ENCODE peak calls at places on chromosome 13, in seven cellular contexts. One of them, this sample, is unnamed.

GRCh38 chr13:32903720-32904119 is 112.5 kb upstream of the KL start:
- DNase-seq in WTC11: no peak
- DNase-seq in LHCN-M2: no peak
- DNase-seq in Panc1: no peak
- DNase-seq in stimulated activated CD4-positive, alpha-beta T cell treated with anti-CD3 and anti-CD28 coated beads, Interleukin-1b, Interleukin-23, amount 100 ng/mL, for 48 hours: no peak
- DNase-seq in fibroblast of lung: no peak
- DNase-seq in glutamatergic neuron: no peak
- DNase-seq in this sample: no peak

GRCh38 chr13:102677122-102677521 is 17.7 kb downstream of the METTL21C start:
- DNase-seq in WTC11: no peak
- DNase-seq in LHCN-M2: no peak
- DNase-seq in Panc1: no peak
- DNase-seq in stimulated activated CD4-positive, alpha-beta T cell treated with anti-CD3 and anti-CD28 coated beads, Interleukin-1b, Interleukin-23, amount 100 ng/mL, for 48 hours: no peak
- DNase-seq in fibroblast of lung: no peak
- DNase-seq in glutamatergic neuron: no peak
- DNase-seq in this sample: no peak

GRCh38 chr13:73556902-73557301 is 498.1 kb downstream of the KLF5 start:
- DNase-seq in WTC11: no peak
- DNase-seq in LHCN-M2: peak; percentile 31
- DNase-seq in Panc1: no peak
- DNase-seq in stimulated activated CD4-positive, alpha-beta T cell treated with anti-CD3 and anti-CD28 coated beads, Interleukin-1b, Interleukin-23, amount 100 ng/mL, for 48 hours: peak; percentile 2
- DNase-seq in fibroblast of lung: no peak
- DNase-seq in glutamatergic neuron: no peak
- DNase-seq in this sample: peak; percentile 78

GRCh38 chr13:92488249-92488845 is 738.3 kb upstream of the GPC6 start:
- DNase-seq in WTC11: no peak
- DNase-seq in LHCN-M2: no peak
- DNase-seq in Panc1: no peak
- DNase-seq in stimulated activated CD4-positive, alpha-beta T cell treated with anti-CD3 and anti-CD28 coated beads, Interleukin-1b, Interleukin-23, amount 100 ng/mL, for 48 hours: no peak
- DNase-seq in fibroblast of lung: no peak
- DNase-seq in glutamatergic neuron: no peak
- DNase-seq in this sample: no peak

GRCh38 chr13:79659161-79659560 is 178.2 kb downstream of the NDFIP2 start:
- DNase-seq in WTC11: no peak
- DNase-seq in LHCN-M2: peak; percentile 94
- DNase-seq in Panc1: no peak
- DNase-seq in stimulated activated CD4-positive, alpha-beta T cell treated with anti-CD3 and anti-CD28 coated beads, Interleukin-1b, Interleukin-23, amount 100 ng/mL, for 48 hours: no peak
- DNase-seq in fibroblast of lung: peak; percentile 76
- DNase-seq in glutamatergic neuron: no peak
- DNase-seq in this sample: no peak

GRCh38 chr13:59658736-59659330 is 504.9 kb downstream of the DIAPH3 start:
- DNase-seq in WTC11: no peak
- DNase-seq in LHCN-M2: peak; percentile 12
- DNase-seq in Panc1: no peak
- DNase-seq in stimulated activated CD4-positive, alpha-beta T cell treated with anti-CD3 and anti-CD28 coated beads, Interleukin-1b, Interleukin-23, amount 100 ng/mL, for 48 hours: no peak
- DNase-seq in fibroblast of lung: no peak
- DNase-seq in glutamatergic neuron: no peak
- DNase-seq in this sample: no peak

GRCh38 chr13:31878955-31879354 is 139.6 kb downstream of the RXFP2 start:
- DNase-seq in WTC11: no peak
- DNase-seq in LHCN-M2: no peak
- DNase-seq in Panc1: no peak
- DNase-seq in stimulated activated CD4-positive, alpha-beta T cell treated with anti-CD3 and anti-CD28 coated beads, Interleukin-1b, Interleukin-23, amount 100 ng/mL, for 48 hours: no peak
- DNase-seq in fibroblast of lung: no peak
- DNase-seq in glutamatergic neuron: no peak
- DNase-seq in this sample: no peak

GRCh38 chr13:44193731-44194130 is 179.9 kb upstream of the SERP2 start:
- DNase-seq in WTC11: no peak
- DNase-seq in LHCN-M2: no peak
- DNase-seq in Panc1: no peak
- DNase-seq in stimulated activated CD4-positive, alpha-beta T cell treated with anti-CD3 and anti-CD28 coated beads, Interleukin-1b, Interleukin-23, amount 100 ng/mL, for 48 hours: no peak
- DNase-seq in fibroblast of lung: no peak
- DNase-seq in glutamatergic neuron: no peak
- DNase-seq in this sample: no peak

GRCh38 chr13:66926200-66926850 is 303.8 kb downstream of the PCDH9 start:
- DNase-seq in WTC11: no peak
- DNase-seq in LHCN-M2: no peak
- DNase-seq in Panc1: no peak
- DNase-seq in stimulated activated CD4-positive, alpha-beta T cell treated with anti-CD3 and anti-CD28 coated beads, Interleukin-1b, Interleukin-23, amount 100 ng/mL, for 48 hours: no peak
- DNase-seq in fibroblast of lung: no peak
- DNase-seq in glutamatergic neuron: no peak
- DNase-seq in this sample: no peak

GRCh38 chr13:101763191-101763590 is 310.7 kb downstream of the ITGBL1 start:
- DNase-seq in WTC11: no peak
- DNase-seq in LHCN-M2: no peak
- DNase-seq in Panc1: no peak
- DNase-seq in stimulated activated CD4-positive, alpha-beta T cell treated with anti-CD3 and anti-CD28 coated beads, Interleukin-1b, Interleukin-23, amount 100 ng/mL, for 48 hours: no peak
- DNase-seq in fibroblast of lung: no peak
- DNase-seq in glutamatergic neuron: no peak
- DNase-seq in this sample: no peak

GRCh38 chr13:21243045-21243842 is 66.8 kb downstream of the MRPL57 start:
- DNase-seq in WTC11: no peak
- DNase-seq in LHCN-M2: no peak
- DNase-seq in Panc1: no peak
- DNase-seq in stimulated activated CD4-positive, alpha-beta T cell treated with anti-CD3 and anti-CD28 coated beads, Interleukin-1b, Interleukin-23, amount 100 ng/mL, for 48 hours: no peak
- DNase-seq in fibroblast of lung: no peak
- DNase-seq in glutamatergic neuron: no peak
- DNase-seq in this sample: peak; percentile 44

GRCh38 chr13:27822258-27822872 is 30.1 kb downstream of the GSX1 start:
- DNase-seq in WTC11: no peak
- DNase-seq in LHCN-M2: peak; percentile 15
- DNase-seq in Panc1: no peak
- DNase-seq in stimulated activated CD4-positive, alpha-beta T cell treated with anti-CD3 and anti-CD28 coated beads, Interleukin-1b, Interleukin-23, amount 100 ng/mL, for 48 hours: no peak
- DNase-seq in fibroblast of lung: peak; percentile 21
- DNase-seq in glutamatergic neuron: no peak
- DNase-seq in this sample: no peak

GRCh38 chr13:40580566-40581276 is 85.7 kb downstream of the FOXO1 start:
- DNase-seq in WTC11: no peak
- DNase-seq in LHCN-M2: no peak
- DNase-seq in Panc1: no peak
- DNase-seq in stimulated activated CD4-positive, alpha-beta T cell treated with anti-CD3 and anti-CD28 coated beads, Interleukin-1b, Interleukin-23, amount 100 ng/mL, for 48 hours: no peak
- DNase-seq in fibroblast of lung: no peak
- DNase-seq in glutamatergic neuron: no peak
- DNase-seq in this sample: no peak

GRCh38 chr13:28550721-28551497 is 56.0 kb upstream of the FLT1 start:
- DNase-seq in WTC11: no peak
- DNase-seq in LHCN-M2: no peak
- DNase-seq in Panc1: no peak
- DNase-seq in stimulated activated CD4-positive, alpha-beta T cell treated with anti-CD3 and anti-CD28 coated beads, Interleukin-1b, Interleukin-23, amount 100 ng/mL, for 48 hours: no peak
- DNase-seq in fibroblast of lung: no peak
- DNase-seq in glutamatergic neuron: no peak
- DNase-seq in this sample: no peak

GRCh38 chr13:25391932-25392331 is 20.2 kb downstream of the ATP8A2 start:
- DNase-seq in WTC11: no peak
- DNase-seq in LHCN-M2: no peak
- DNase-seq in Panc1: no peak
- DNase-seq in stimulated activated CD4-positive, alpha-beta T cell treated with anti-CD3 and anti-CD28 coated beads, Interleukin-1b, Interleukin-23, amount 100 ng/mL, for 48 hours: no peak
- DNase-seq in fibroblast of lung: no peak
- DNase-seq in glutamatergic neuron: no peak
- DNase-seq in this sample: no peak

GRCh38 chr13:28601581-28601980 is 57.3 kb upstream of the POMP start:
- DNase-seq in WTC11: no peak
- DNase-seq in LHCN-M2: no peak
- DNase-seq in Panc1: no peak
- DNase-seq in stimulated activated CD4-positive, alpha-beta T cell treated with anti-CD3 and anti-CD28 coated beads, Interleukin-1b, Interleukin-23, amount 100 ng/mL, for 48 hours: no peak
- DNase-seq in fibroblast of lung: no peak
- DNase-seq in glutamatergic neuron: no peak
- DNase-seq in this sample: no peak

GRCh38 chr13:97221491-97221890 is 642 bp upstream of the MBNL2 start:
- DNase-seq in WTC11: no peak
- DNase-seq in LHCN-M2: no peak
- DNase-seq in Panc1: no peak
- DNase-seq in stimulated activated CD4-positive, alpha-beta T cell treated with anti-CD3 and anti-CD28 coated beads, Interleukin-1b, Interleukin-23, amount 100 ng/mL, for 48 hours: no peak
- DNase-seq in fibroblast of lung: no peak
- DNase-seq in glutamatergic neuron: no peak
- DNase-seq in this sample: no peak

GRCh38 chr13:30224732-30225131 is 82.6 kb downstream of the KATNAL1 start:
- DNase-seq in WTC11: no peak
- DNase-seq in LHCN-M2: peak; percentile 70
- DNase-seq in Panc1: peak; percentile 2
- DNase-seq in stimulated activated CD4-positive, alpha-beta T cell treated with anti-CD3 and anti-CD28 coated beads, Interleukin-1b, Interleukin-23, amount 100 ng/mL, for 48 hours: peak; percentile 1
- DNase-seq in fibroblast of lung: no peak
- DNase-seq in glutamatergic neuron: no peak
- DNase-seq in this sample: no peak

GRCh38 chr13:43783820-43784219 is 3.0 kb downstream of the ENOX1 start:
- DNase-seq in WTC11: no peak
- DNase-seq in LHCN-M2: peak; percentile 95
- DNase-seq in Panc1: no peak
- DNase-seq in stimulated activated CD4-positive, alpha-beta T cell treated with anti-CD3 and anti-CD28 coated beads, Interleukin-1b, Interleukin-23, amount 100 ng/mL, for 48 hours: no peak
- DNase-seq in fibroblast of lung: peak; percentile 42
- DNase-seq in glutamatergic neuron: no peak
- DNase-seq in this sample: peak; percentile 54

GRCh38 chr13:29847501-29847983 is 2.9 kb downstream of the UBL3 start:
- DNase-seq in WTC11: no peak
- DNase-seq in LHCN-M2: peak; percentile 56
- DNase-seq in Panc1: no peak
- DNase-seq in stimulated activated CD4-positive, alpha-beta T cell treated with anti-CD3 and anti-CD28 coated beads, Interleukin-1b, Interleukin-23, amount 100 ng/mL, for 48 hours: no peak
- DNase-seq in fibroblast of lung: peak; percentile 59
- DNase-seq in glutamatergic neuron: no peak
- DNase-seq in this sample: peak; percentile 83

GRCh38 chr13:110044521-110045200 is 258.3 kb upstream of the IRS2 start:
- DNase-seq in WTC11: no peak
- DNase-seq in LHCN-M2: no peak
- DNase-seq in Panc1: no peak
- DNase-seq in stimulated activated CD4-positive, alpha-beta T cell treated with anti-CD3 and anti-CD28 coated beads, Interleukin-1b, Interleukin-23, amount 100 ng/mL, for 48 hours: no peak
- DNase-seq in fibroblast of lung: peak; percentile 19
- DNase-seq in glutamatergic neuron: no peak
- DNase-seq in this sample: no peak

GRCh38 chr13:33392794-33393371 is 107.3 kb upstream of the STARD13 start:
- DNase-seq in WTC11: no peak
- DNase-seq in LHCN-M2: no peak
- DNase-seq in Panc1: no peak
- DNase-seq in stimulated activated CD4-positive, alpha-beta T cell treated with anti-CD3 and anti-CD28 coated beads, Interleukin-1b, Interleukin-23, amount 100 ng/mL, for 48 hours: no peak
- DNase-seq in fibroblast of lung: no peak
- DNase-seq in glutamatergic neuron: no peak
- DNase-seq in this sample: peak; percentile 61

GRCh38 chr13:20654156-20654555 is 49.3 kb upstream of the IL17D start:
- DNase-seq in WTC11: no peak
- DNase-seq in LHCN-M2: peak; percentile 49
- DNase-seq in Panc1: no peak
- DNase-seq in stimulated activated CD4-positive, alpha-beta T cell treated with anti-CD3 and anti-CD28 coated beads, Interleukin-1b, Interleukin-23, amount 100 ng/mL, for 48 hours: no peak
- DNase-seq in fibroblast of lung: peak; percentile 4
- DNase-seq in glutamatergic neuron: no peak
- DNase-seq in this sample: no peak

GRCh38 chr13:68176486-68176885 is 946.4 kb upstream of the PCDH9 start:
- DNase-seq in WTC11: no peak
- DNase-seq in LHCN-M2: peak; percentile 75
- DNase-seq in Panc1: no peak
- DNase-seq in stimulated activated CD4-positive, alpha-beta T cell treated with anti-CD3 and anti-CD28 coated beads, Interleukin-1b, Interleukin-23, amount 100 ng/mL, for 48 hours: no peak
- DNase-seq in fibroblast of lung: peak; percentile 89
- DNase-seq in glutamatergic neuron: no peak
- DNase-seq in this sample: no peak

GRCh38 chr13:29106651-29107050 is 286.5 kb downstream of the MTUS2 start:
- DNase-seq in WTC11: no peak
- DNase-seq in LHCN-M2: no peak
- DNase-seq in Panc1: no peak
- DNase-seq in stimulated activated CD4-positive, alpha-beta T cell treated with anti-CD3 and anti-CD28 coated beads, Interleukin-1b, Interleukin-23, amount 100 ng/mL, for 48 hours: no peak
- DNase-seq in fibroblast of lung: no peak
- DNase-seq in glutamatergic neuron: no peak
- DNase-seq in this sample: no peak

GRCh38 chr13:100596516-100596915 is 7.9 kb upstream of the GGACT start:
- DNase-seq in WTC11: no peak
- DNase-seq in LHCN-M2: no peak
- DNase-seq in Panc1: no peak
- DNase-seq in stimulated activated CD4-positive, alpha-beta T cell treated with anti-CD3 and anti-CD28 coated beads, Interleukin-1b, Interleukin-23, amount 100 ng/mL, for 48 hours: no peak
- DNase-seq in fibroblast of lung: no peak
- DNase-seq in glutamatergic neuron: no peak
- DNase-seq in this sample: no peak

GRCh38 chr13:32314968-32315254 is 252 bp downstream of the ZAR1L start:
- DNase-seq in WTC11: no peak
- DNase-seq in LHCN-M2: peak; percentile 54
- DNase-seq in Panc1: peak; percentile 5
- DNase-seq in stimulated activated CD4-positive, alpha-beta T cell treated with anti-CD3 and anti-CD28 coated beads, Interleukin-1b, Interleukin-23, amount 100 ng/mL, for 48 hours: peak; percentile 60
- DNase-seq in fibroblast of lung: peak; percentile 63
- DNase-seq in glutamatergic neuron: no peak
- DNase-seq in this sample: peak; percentile 82

GRCh38 chr13:106573279-106573831 is 5.4 kb upstream of the ARGLU1 start:
- DNase-seq in WTC11: no peak
- DNase-seq in LHCN-M2: peak; percentile 49
- DNase-seq in Panc1: no peak
- DNase-seq in stimulated activated CD4-positive, alpha-beta T cell treated with anti-CD3 and anti-CD28 coated beads, Interleukin-1b, Interleukin-23, amount 100 ng/mL, for 48 hours: no peak
- DNase-seq in fibroblast of lung: peak; percentile 68
- DNase-seq in glutamatergic neuron: no peak
- DNase-seq in this sample: no peak

GRCh38 chr13:51895906-51896888 is 34.4 kb downstream of the CCDC70 start:
- DNase-seq in WTC11: peak; percentile 69
- DNase-seq in LHCN-M2: peak; percentile 27
- DNase-seq in Panc1: peak; percentile 17
- DNase-seq in stimulated activated CD4-positive, alpha-beta T cell treated with anti-CD3 and anti-CD28 coated beads, Interleukin-1b, Interleukin-23, amount 100 ng/mL, for 48 hours: peak; percentile 36
- DNase-seq in fibroblast of lung: peak; percentile 65
- DNase-seq in glutamatergic neuron: peak; percentile 69
- DNase-seq in this sample: peak; percentile 80

GRCh38 chr13:51328488-51328887 is 11.0 kb upstream of the SERPINE3 start:
- DNase-seq in WTC11: peak; percentile 84
- DNase-seq in LHCN-M2: no peak
- DNase-seq in Panc1: no peak
- DNase-seq in stimulated activated CD4-positive, alpha-beta T cell treated with anti-CD3 and anti-CD28 coated beads, Interleukin-1b, Interleukin-23, amount 100 ng/mL, for 48 hours: no peak
- DNase-seq in fibroblast of lung: no peak
- DNase-seq in glutamatergic neuron: no peak
- DNase-seq in this sample: no peak

GRCh38 chr13:30898721-30899188 is 7.3 kb upstream of the MEDAG start:
- DNase-seq in WTC11: no peak
- DNase-seq in LHCN-M2: peak; percentile 79
- DNase-seq in Panc1: no peak
- DNase-seq in stimulated activated CD4-positive, alpha-beta T cell treated with anti-CD3 and anti-CD28 coated beads, Interleukin-1b, Interleukin-23, amount 100 ng/mL, for 48 hours: peak; percentile 39
- DNase-seq in fibroblast of lung: peak; percentile 97
- DNase-seq in glutamatergic neuron: no peak
- DNase-seq in this sample: peak; percentile 46

GRCh38 chr13:45194081-45194939 is 6.5 kb downstream of the KCTD4 start:
- DNase-seq in WTC11: peak; percentile 41
- DNase-seq in LHCN-M2: no peak
- DNase-seq in Panc1: no peak
- DNase-seq in stimulated activated CD4-positive, alpha-beta T cell treated with anti-CD3 and anti-CD28 coated beads, Interleukin-1b, Interleukin-23, amount 100 ng/mL, for 48 hours: no peak
- DNase-seq in fibroblast of lung: peak; percentile 65
- DNase-seq in glutamatergic neuron: peak; percentile 37
- DNase-seq in this sample: no peak

GRCh38 chr13:33865945-33866344 is 48.0 kb downstream of the RFC3 start:
- DNase-seq in WTC11: no peak
- DNase-seq in LHCN-M2: no peak
- DNase-seq in Panc1: no peak
- DNase-seq in stimulated activated CD4-positive, alpha-beta T cell treated with anti-CD3 and anti-CD28 coated beads, Interleukin-1b, Interleukin-23, amount 100 ng/mL, for 48 hours: no peak
- DNase-seq in fibroblast of lung: no peak
- DNase-seq in glutamatergic neuron: no peak
- DNase-seq in this sample: no peak

GRCh38 chr13:44432595-44432994 is 59.0 kb downstream of the SERP2 start:
- DNase-seq in WTC11: no peak
- DNase-seq in LHCN-M2: no peak
- DNase-seq in Panc1: no peak
- DNase-seq in stimulated activated CD4-positive, alpha-beta T cell treated with anti-CD3 and anti-CD28 coated beads, Interleukin-1b, Interleukin-23, amount 100 ng/mL, for 48 hours: no peak
- DNase-seq in fibroblast of lung: no peak
- DNase-seq in glutamatergic neuron: no peak
- DNase-seq in this sample: peak; percentile 31

GRCh38 chr13:101283782-101284181 is 132.5 kb downstream of the NALCN start:
- DNase-seq in WTC11: no peak
- DNase-seq in LHCN-M2: peak; percentile 48
- DNase-seq in Panc1: no peak
- DNase-seq in stimulated activated CD4-positive, alpha-beta T cell treated with anti-CD3 and anti-CD28 coated beads, Interleukin-1b, Interleukin-23, amount 100 ng/mL, for 48 hours: no peak
- DNase-seq in fibroblast of lung: no peak
- DNase-seq in glutamatergic neuron: peak; percentile 21
- DNase-seq in this sample: no peak

GRCh38 chr13:31089649-31090048 is 72.1 kb downstream of the HSPH1 start:
- DNase-seq in WTC11: no peak
- DNase-seq in LHCN-M2: no peak
- DNase-seq in Panc1: no peak
- DNase-seq in stimulated activated CD4-positive, alpha-beta T cell treated with anti-CD3 and anti-CD28 coated beads, Interleukin-1b, Interleukin-23, amount 100 ng/mL, for 48 hours: no peak
- DNase-seq in fibroblast of lung: no peak
- DNase-seq in glutamatergic neuron: no peak
- DNase-seq in this sample: no peak

GRCh38 chr13:99290890-99291289 is 16.3 kb downstream of the GPR183 start:
- DNase-seq in WTC11: no peak
- DNase-seq in LHCN-M2: no peak
- DNase-seq in Panc1: no peak
- DNase-seq in stimulated activated CD4-positive, alpha-beta T cell treated with anti-CD3 and anti-CD28 coated beads, Interleukin-1b, Interleukin-23, amount 100 ng/mL, for 48 hours: no peak
- DNase-seq in fibroblast of lung: no peak
- DNase-seq in glutamatergic neuron: no peak
- DNase-seq in this sample: no peak

GRCh38 chr13:94620286-94620896 is 18.7 kb downstream of the GPR180 start:
- DNase-seq in WTC11: peak; percentile 48
- DNase-seq in LHCN-M2: no peak
- DNase-seq in Panc1: no peak
- DNase-seq in stimulated activated CD4-positive, alpha-beta T cell treated with anti-CD3 and anti-CD28 coated beads, Interleukin-1b, Interleukin-23, amount 100 ng/mL, for 48 hours: no peak
- DNase-seq in fibroblast of lung: peak; percentile 49
- DNase-seq in glutamatergic neuron: peak; percentile 43
- DNase-seq in this sample: peak; percentile 83

This sample was measured in HT-29.